ENCODE peak calls at places on chromosome 21, in six cellular contexts. W is anterior cingulate cortex; S is KG1; F is T-helper 2 cell; E is activated T-helper 1 cell treated with anti-CD3 and anti-CD28 coated beads, Interleukin-12 subunit alpha, Interleukin-12 subunit beta, Interleukin-2, Interleukin-4 antibody, amounts not matched to agents 30 ng/mL and 10 ng/mL and 1 ng/mL, durations not matched to agents 14 hours and 24 hours and 36 hours; I is NCI-H187. B is an unnamed sample.

GRCh38 chr21:42036313-42036712 is 26.2 kb upstream of the ZBTB21 start:
- DNase-seq in E (no peak), F (no peak), S (no peak), W (no peak), I (no peak), B (no peak)

GRCh38 chr21:35720065-35720810 is 340.1 kb downstream of the SETD4 start:
- DNase-seq in W (peak), E (no peak), F (no peak), S (no peak), I (no peak), B (no peak)

GRCh38 chr21:45556645-45557601 is 14.7 kb upstream of the SLC19A1 start:
- DNase-seq in F (no peak), I (no peak), E (no peak), W (no peak), S (no peak), B (peak)

GRCh38 chr21:25171438-25171837 is 435.8 kb downstream of the MRPL39 start:
- DNase-seq in S (no peak), I (no peak), F (no peak), W (no peak), E (no peak), B (no peak)

GRCh38 chr21:42120056-42120903 is 49.2 kb downstream of the UMODL1 start:
- DNase-seq in S (no peak), W (no peak), E (no peak), I (peak), F (no peak), B (no peak)

GRCh38 chr21:17931080-17931479 is 111.9 kb upstream of the C21orf91 start:
- DNase-seq in W (no peak), S (no peak), I (no peak), F (no peak), E (no peak), B (no peak)

GRCh38 chr21:35831230-35831629 is 229.1 kb downstream of the SETD4 start:
- DNase-seq in F (no peak), S (no peak), W (no peak), E (no peak), I (no peak), B (no peak)

GRCh38 chr21:16536661-16537359 is 807.0 kb downstream of the USP25 start:
- DNase-seq in I (no peak), W (no peak), S (no peak), F (no peak), E (no peak), B (no peak)

GRCh38 chr21:23016617-23017016 is 2018.4 kb downstream of the NCAM2 start:
- DNase-seq in F (no peak), I (no peak), E (no peak), W (no peak), S (no peak), B (no peak)

GRCh38 chr21:42616366-42617340 is 36.8 kb upstream of the PDE9A start:
- DNase-seq in S (no peak), W (no peak), E (peak), I (no peak), F (no peak), B (no peak)

GRCh38 chr21:45304945-45305344 is 17.2 kb upstream of the POFUT2 start:
- DNase-seq in W (no peak), I (no peak), E (no peak), F (no peak), S (no peak), B (peak)

GRCh38 chr21:39353295-39353694 is 4.4 kb upstream of the HMGN1 start:
- DNase-seq in I (no peak), W (no peak), E (no peak), F (no peak), S (no peak), B (no peak)

GRCh38 chr21:41147096-41147978 is 20.6 kb upstream of the BACE2 start:
- DNase-seq in F (no peak), S (no peak), I (no peak), W (no peak), E (no peak), B (no peak)

GRCh38 chr21:13937236-13937635 is 273.5 kb downstream of the LIPI start:
- DNase-seq in E (no peak), I (no peak), W (no peak), F (no peak), S (no peak), B (no peak)